ENCODE peak calls at places on chromosomes 6 and 20, in ten cellular contexts. L is endothelial cell, J is IMR-90, O is lower lobe of right lung, W is WTC11, R is fibroblast of pulmonary artery, Z is type B pancreatic cell, A is cardiac muscle cell, B is HFFc6, H is mesothelial cell of epicardium. F is an unnamed sample.

GRCh38 chr6:22147983-22148797 is 148.6 kb downstream of the PRL start:
- DNase-seq in A (peak; percentile 83), L (no peak), Z (no peak), O (peak; percentile 44), H (no peak), B (peak; percentile 58), J (peak; percentile 92), R (peak; percentile 74), W (no peak), F (peak; percentile 38)

GRCh38 chr20:63565021-63565698 is 8.9 kb downstream of the HELZ2 start:
- DNase-seq in B (no peak), Z (no peak), R (no peak), A (no peak), J (no peak), O (no peak), L (no peak), H (no peak), W (no peak), F (no peak)

GRCh38 chr6:136753624-136754023 is 38.7 kb downstream of the MAP3K5 start:
- DNase-seq in R (no peak), A (no peak), L (no peak), J (no peak), B (no peak), H (no peak), W (no peak), O (no peak), Z (no peak), F (no peak)

GRCh38 chr20:3874194-3874824 is 14.9 kb upstream of the PANK2 start:
- DNase-seq in R (no peak), L (no peak), B (no peak), O (no peak), H (no peak), J (no peak), W (no peak), A (peak; percentile 59), Z (no peak), F (no peak)

GRCh38 chr6:42230320-42231034 is 12.8 kb upstream of the MRPS10 start:
- DNase-seq in H (no peak), R (peak; percentile 27), J (peak; percentile 33), Z (no peak), W (no peak), O (no peak), A (no peak), L (no peak), B (no peak), F (peak; percentile 36)

GRCh38 chr20:32893878-32894483 is 35.3 kb downstream of the EFCAB8 start:
- DNase-seq in R (peak; percentile 17), H (no peak), O (no peak), W (peak; percentile 83), L (peak; percentile 52), B (peak; percentile 5), J (peak; percentile 16), Z (no peak), A (peak; percentile 31), F (peak; percentile 31)

GRCh38 chr6:38943964-38944363 is 104.6 kb upstream of the GLP1R start:
- DNase-seq in Z (no peak), W (peak; percentile 22), J (no peak), L (no peak), O (no peak), B (no peak), A (no peak), H (no peak), R (no peak), F (peak; percentile 5)

GRCh38 chr20:48283470-48284110 is 498.3 kb upstream of the SULF2 start:
- DNase-seq in A (peak; percentile 97), J (peak; percentile 93), O (peak; percentile 51), W (no peak), H (no peak), Z (no peak), L (peak; percentile 11), R (peak; percentile 97), B (peak; percentile 41), F (peak; percentile 90)

GRCh38 chr6:149863846-149864577 is at the start of gene LRP11:
- DNase-seq in O (peak; percentile 89), J (peak; percentile 74), L (peak; percentile 89), H (peak; percentile 71), Z (peak; percentile 96), B (peak; percentile 75), R (peak; percentile 81), A (peak; percentile 85), W (peak; percentile 92), F (peak; percentile 87)

GRCh38 chr20:11350126-11351005 is 567.3 kb upstream of the BTBD3 start:
- DNase-seq in J (peak; percentile 80), O (no peak), L (no peak), Z (no peak), B (peak; percentile 2), W (no peak), H (no peak), A (peak; percentile 89), R (peak; percentile 88), F (peak; percentile 95)

GRCh38 chr20:41592516-41593192 is 25.5 kb downstream of the CHD6 start:
- DNase-seq in W (no peak), J (no peak), R (no peak), A (no peak), Z (no peak), O (no peak), H (no peak), L (no peak), B (no peak), F (no peak)

GRCh38 chr20:21513181-21513663 is 642 bp downstream of the NKX2-2 start:
- DNase-seq in O (peak; percentile 41), H (no peak), R (no peak), W (peak; percentile 28), L (no peak), B (no peak), A (no peak), J (no peak), Z (peak; percentile 68), F (no peak)

GRCh38 chr20:21513881-21514540 is at the start of gene NKX2-2:
- DNase-seq in B (no peak), R (no peak), W (peak; percentile 54), A (no peak), H (no peak), J (no peak), L (no peak), Z (peak; percentile 66), O (no peak), F (no peak)

GRCh38 chr20:21511485-21511849 is 2.4 kb downstream of the NKX2-2 start:
- DNase-seq in O (no peak), Z (no peak), A (no peak), B (no peak), H (no peak), L (no peak), J (no peak), R (no peak), W (no peak), F (no peak)

GRCh38 chr20:21511850-21512633 is 1.8 kb downstream of the NKX2-2 start:
- DNase-seq in R (no peak), B (no peak), L (no peak), Z (no peak), A (no peak), W (peak; percentile 57), H (no peak), O (peak; percentile 45), J (no peak), F (no peak)

GRCh38 chr20:21512634-21513180 is 1.2 kb downstream of the NKX2-2 start:
- DNase-seq in Z (peak; percentile 42), B (no peak), H (no peak), R (no peak), W (no peak), J (no peak), A (no peak), L (no peak), O (peak; percentile 44), F (no peak)
- TF ChIP-seq CTCF in Z (no peak), B (no peak), H (no peak), R (no peak), W (no peak), J (no peak), A (no peak), L (no peak), O (no peak), F (no peak)

GRCh38 chr6:64258302-64258701 is 622.7 kb downstream of the PHF3 start:
- DNase-seq in L (no peak), W (no peak), B (no peak), J (no peak), H (no peak), O (no peak), A (no peak), Z (no peak), R (no peak), F (no peak)

GRCh38 chr6:64257586-64257985 is 622.0 kb downstream of the PHF3 start:
- DNase-seq in Z (no peak), W (no peak), B (no peak), A (no peak), L (no peak), R (no peak), H (no peak), O (no peak), J (no peak), F (no peak)

GRCh38 chr6:64254558-64254957 is 619.0 kb downstream of the PHF3 start:
- DNase-seq in W (no peak), J (no peak), H (no peak), Z (no peak), O (no peak), A (no peak), R (no peak), B (no peak), L (no peak), F (no peak)

GRCh38 chr6:64255000-64255399 is 619.4 kb downstream of the PHF3 start:
- DNase-seq in J (no peak), Z (no peak), W (no peak), B (no peak), R (no peak), L (no peak), H (no peak), A (no peak), O (no peak), F (no peak)

GRCh38 chr6:64256483-64256882 is 620.9 kb downstream of the PHF3 start:
- DNase-seq in L (no peak), H (no peak), W (no peak), B (no peak), Z (no peak), J (no peak), R (no peak), A (no peak), O (no peak), F (no peak)
- TF ChIP-seq CTCF in L (no peak), H (no peak), W (no peak), B (no peak), Z (no peak), J (no peak), R (no peak), A (no peak), O (no peak), F (no peak)

DNA sequence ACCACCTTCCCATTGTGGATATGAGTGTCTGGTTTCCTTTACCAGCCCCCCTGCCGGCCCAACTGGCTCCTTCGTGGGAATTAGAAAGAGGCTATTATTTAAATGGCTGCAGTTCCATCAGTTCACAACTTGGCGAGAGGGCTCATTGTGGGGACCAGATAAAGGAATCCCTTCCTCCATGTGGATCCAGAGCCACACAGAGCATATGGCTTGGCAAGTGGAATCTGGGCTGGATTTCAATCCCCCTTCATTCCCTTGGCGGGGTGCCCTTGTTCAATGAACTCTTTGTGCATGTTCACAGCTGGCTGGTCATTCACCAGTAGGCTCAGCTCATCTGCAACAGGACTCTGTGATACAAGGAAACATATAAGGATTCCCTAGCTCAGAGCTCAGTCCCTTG is 140.6 kb downstream of the OPN5 start:
- DNase-seq in B (no peak), R (no peak), W (peak; percentile 21), L (no peak), A (peak; percentile 42), Z (no peak), J (no peak), H (no peak), O (no peak), F (no peak)
- TF ChIP-seq CTCF in B (no peak), R (no peak), W (no peak), L (no peak), A (no peak), Z (peak; percentile 26), J (no peak), H (no peak), O (no peak), F (no peak)

GRCh38 chr6:19613678-19614077 is 223.5 kb upstream of the ID4 start:
- DNase-seq in O (no peak), J (no peak), L (no peak), A (no peak), H (no peak), B (no peak), W (peak; percentile 39), Z (no peak), R (peak; percentile 3), F (peak; percentile 5)
- TF ChIP-seq CTCF in O (no peak), J (no peak), L (no peak), A (no peak), H (no peak), B (no peak), W (no peak), Z (no peak), R (no peak), F (no peak)